ENCODE peak calls at places on chromosomes 12 and 14, in nine cellular contexts. L is NCI-H187 treated with DMSO at 0.1 percent for 48 hours, B is activated T-helper 1 cell treated with Interleukin-2 at 50 U/mL for 16 hours, M is T-helper 9 cell, A is omental fat pad, O is GM12878, X is HT-29, R is H4, C is EH. G is an unnamed sample.

GRCh38 chr14:53093206-53093605 is 59.9 kb downstream of the DDHD1 start:
- DNase-seq in A (no peak), L (no peak), C (peak; percentile 32), O (no peak), B (no peak), M (no peak), R (no peak), X (no peak), G (no peak)

GRCh38 chr12:89540586-89540985 is 14.7 kb upstream of the POC1B start:
- DNase-seq in B (no peak), R (no peak), O (no peak), A (no peak), L (no peak), M (no peak), C (no peak), X (no peak), G (no peak)

GRCh38 chr12:114918535-114919233 is 234.7 kb upstream of the TBX3 start:
- DNase-seq in L (no peak), R (peak; percentile 18), X (no peak), C (peak; percentile 93), M (no peak), O (no peak), B (no peak), A (no peak), G (peak; percentile 90)

GRCh38 chr12:94149781-94150482 is 1.6 kb downstream of the PLXNC1 start:
- DNase-seq in A (no peak), M (no peak), R (no peak), L (no peak), O (no peak), C (peak; percentile 48), B (no peak), X (no peak), G (no peak)

GRCh38 chr14:94612580-94613554 is 676 bp downstream of the SERPINA3 start:
- DNase-seq in M (no peak), B (no peak), R (no peak), L (no peak), A (no peak), X (no peak), C (no peak), O (no peak), G (no peak)

GRCh38 chr14:39368261-39368959 is 63.8 kb downstream of the FBXO33 start:
- DNase-seq in A (no peak), X (peak; percentile 57), C (peak; percentile 77), M (no peak), B (no peak), R (peak; percentile 52), L (no peak), O (no peak), G (peak; percentile 30)

GRCh38 chr12:115060477-115061168 is 376.6 kb upstream of the TBX3 start:
- DNase-seq in R (no peak), A (no peak), L (peak; percentile 30), O (no peak), X (peak; percentile 7), M (no peak), B (no peak), C (peak; percentile 65), G (no peak)

GRCh38 chr14:23406244-23406643 is 1.8 kb downstream of the MYH6 start:
- DNase-seq in L (no peak), C (no peak), B (no peak), O (no peak), X (no peak), R (no peak), M (no peak), A (no peak), G (no peak)

GRCh38 chr14:39265741-39266588 is 32.2 kb downstream of the MIA2 start:
- DNase-seq in R (peak; percentile 41), X (peak; percentile 78), L (no peak), O (no peak), M (no peak), A (no peak), C (peak; percentile 16), B (no peak), G (peak; percentile 96)

GRCh38 chr12:121403721-121404120 is 3.8 kb downstream of the RNF34 start:
- DNase-seq in B (no peak), C (no peak), X (no peak), O (no peak), R (no peak), M (no peak), A (no peak), L (no peak), G (no peak)

GRCh38 chr12:115337693-115338543 is 653.9 kb upstream of the TBX3 start:
- DNase-seq in R (peak; percentile 95), M (no peak), C (peak; percentile 96), B (no peak), A (no peak), L (peak; percentile 93), X (peak; percentile 76), O (no peak), G (peak; percentile 29)

GRCh38 chr12:25254271-25254880 is 3.6 kb upstream of the KRAS start:
- DNase-seq in R (no peak), B (no peak), M (no peak), A (no peak), C (peak; percentile 78), X (no peak), L (no peak), O (no peak), G (no peak)

GRCh38 chr12:83537428-83538053 is 850.8 kb downstream of the TMTC2 start:
- DNase-seq in B (no peak), R (no peak), M (no peak), X (no peak), C (no peak), O (no peak), L (no peak), A (no peak), G (no peak)

GRCh38 chr14:103315368-103315911 is 18.6 kb upstream of the EIF5 start:
- DNase-seq in L (no peak), C (no peak), A (no peak), X (no peak), R (peak; percentile 14), O (no peak), B (no peak), M (no peak), G (no peak)

GRCh38 chr12:66552753-66553152 is 126.1 kb downstream of the GRIP1 start:
- DNase-seq in O (no peak), M (no peak), A (no peak), C (peak; percentile 1), X (no peak), B (no peak), R (no peak), L (no peak), G (no peak)

GRCh38 chr14:56199095-56199975 is 81.1 kb downstream of the PELI2 start:
- DNase-seq in M (no peak), B (no peak), L (no peak), X (no peak), C (peak; percentile 99), O (peak; percentile 32), R (peak; percentile 99), A (no peak), G (peak; percentile 27)

GRCh38 chr12:5186715-5187114 is 143.0 kb downstream of the KCNA5 start:
- DNase-seq in L (no peak), C (no peak), X (no peak), B (no peak), R (no peak), A (no peak), O (no peak), M (no peak), G (no peak)

GRCh38 chr14:54572316-54572715 is 5.4 kb downstream of the SAMD4A start:
- DNase-seq in R (no peak), L (no peak), A (no peak), X (peak; percentile 48), C (peak; percentile 40), M (no peak), O (no peak), B (no peak), G (peak; percentile 27)

GRCh38 chr12:54352891-54353874 is 11.1 kb downstream of the GPR84 start:
- DNase-seq in L (peak; percentile 64), R (no peak), M (no peak), X (no peak), O (no peak), A (no peak), B (no peak), C (peak; percentile 59), G (no peak)

GRCh38 chr12:19829100-19829853 is 390.0 kb downstream of the AEBP2 start:
- DNase-seq in A (no peak), X (no peak), M (no peak), R (no peak), B (no peak), L (no peak), O (no peak), C (no peak), G (no peak)

GRCh38 chr14:78359581-78359980 is 189.4 kb downstream of the NRXN3 start:
- DNase-seq in M (no peak), L (no peak), B (no peak), A (no peak), C (no peak), X (no peak), R (no peak), O (no peak), G (no peak)